ENCODE peak calls at places on chromosome 5, in seven cellular contexts. I is body of pancreas, P is tibial artery, H is HepG2, U is ovary, C is sigmoid colon, Y is fibroblast of lung. E is an unnamed sample.
A peak's percentile ranks its signal among the peaks of the same experiment; 100 is the strongest.

GRCh38 chr5:71475788-71476384 is 20.4 kb downstream of the BDP1 start:
- DNase-seq in I (no peak), P (no peak), H (peak; percentile 18), U (no peak), C (no peak), Y (peak; percentile 24), E (no peak)

GRCh38 chr5:80481019-80481893 is 6.6 kb upstream of the FAM151B start:
- DNase-seq in I (peak; percentile 43), P (no peak), H (peak; percentile 67), U (no peak), C (no peak), Y (peak; percentile 69), E (no peak)

GRCh38 chr5:56060276-56061110 is 65.7 kb upstream of the IL6ST start:
- DNase-seq in I (no peak), P (no peak), H (no peak), U (no peak), C (no peak), Y (no peak), E (no peak)

GRCh38 chr5:20556364-20556763 is 568.4 kb upstream of the CDH18 start:
- DNase-seq in I (no peak), P (no peak), H (no peak), U (no peak), C (no peak), Y (peak; percentile 51), E (no peak)

GRCh38 chr5:135667204-135667603 is 88.4 kb upstream of the CXCL14 start:
- DNase-seq in I (no peak), P (no peak), H (no peak), U (no peak), C (no peak), Y (no peak), E (no peak)

GRCh38 chr5:103744159-103744558 is 181.6 kb upstream of the NUDT12 start:
- DNase-seq in I (no peak), P (no peak), H (no peak), U (no peak), C (no peak), Y (peak; percentile 91), E (no peak)

GRCh38 chr5:137215780-137216179 is 283.3 kb downstream of the SPOCK1 start:
- DNase-seq in I (no peak), P (no peak), H (peak; percentile 82), U (no peak), C (no peak), Y (no peak), E (no peak)

GRCh38 chr5:23208959-23209431 is 298.4 kb upstream of the PRDM9 start:
- DNase-seq in I (peak; percentile 32), P (no peak), H (peak; percentile 39), U (no peak), C (no peak), Y (peak; percentile 79), E (no peak)

GRCh38 chr5:132083065-132083678 is 9.6 kb downstream of the CSF2 start:
- DNase-seq in I (no peak), P (no peak), H (no peak), U (no peak), C (peak; percentile 25), Y (no peak), E (no peak)

GRCh38 chr5:179143446-179143845 is 83.3 kb downstream of the ZNF354C start:
- DNase-seq in I (no peak), P (no peak), H (peak; percentile 32), U (no peak), C (no peak), Y (peak; percentile 41), E (no peak)

GRCh38 chr5:75050415-75050814 is 1.9 kb downstream of the GCNT4 start:
- DNase-seq in I (no peak), P (no peak), H (peak; percentile 30), U (no peak), C (no peak), Y (peak; percentile 21), E (no peak)

GRCh38 chr5:14153932-14154646 is 10.9 kb downstream of the TRIO start:
- DNase-seq in I (peak; percentile 47), P (peak; percentile 84), H (no peak), U (peak; percentile 61), C (peak; percentile 93), Y (peak; percentile 85), E (no peak)

GRCh38 chr5:59724482-59725392 is 168.8 kb downstream of the PDE4D start:
- DNase-seq in I (peak; percentile 36), P (no peak), H (peak; percentile 15), U (no peak), C (no peak), Y (peak; percentile 70), E (no peak)

GRCh38 chr5:151156732-151157402 is 712 bp downstream of the ANXA6 start:
- DNase-seq in I (no peak), P (no peak), H (no peak), U (peak; percentile 36), C (peak; percentile 77), Y (peak; percentile 28), E (no peak)

GRCh38 chr5:43010956-43011355 is 29.2 kb downstream of the ANXA2R start:
- DNase-seq in I (no peak), P (no peak), H (no peak), U (no peak), C (no peak), Y (peak; percentile 37), E (no peak)

GRCh38 chr5:158147227-158147626 is 288.3 kb upstream of the CLINT1 start:
- DNase-seq in I (no peak), P (no peak), H (no peak), U (no peak), C (no peak), Y (no peak), E (no peak)

GRCh38 chr5:5939724-5940370 is 438.5 kb downstream of the MED10 start:
- DNase-seq in I (no peak), P (no peak), H (no peak), U (no peak), C (no peak), Y (no peak), E (no peak)

GRCh38 chr5:10018670-10019069 is 231.0 kb downstream of the ATPSCKMT start:
- DNase-seq in I (no peak), P (no peak), H (no peak), U (no peak), C (no peak), Y (peak; percentile 91), E (no peak)

GRCh38 chr5:116037236-116037822 is 5.1 kb downstream of the ARL14EPL start:
- DNase-seq in I (no peak), P (no peak), H (no peak), U (no peak), C (no peak), Y (peak; percentile 28), E (no peak)

GRCh38 chr5:93622240-93622885 is 39.3 kb downstream of the NR2F1 start:
- DNase-seq in I (peak; percentile 38), P (no peak), H (peak; percentile 46), U (peak; percentile 45), C (no peak), Y (peak; percentile 78), E (no peak)

GRCh38 chr5:41435276-41435675 is 75.1 kb downstream of the PLCXD3 start:
- DNase-seq in I (peak; percentile 16), P (no peak), H (no peak), U (no peak), C (no peak), Y (no peak), E (no peak)

DNA sequence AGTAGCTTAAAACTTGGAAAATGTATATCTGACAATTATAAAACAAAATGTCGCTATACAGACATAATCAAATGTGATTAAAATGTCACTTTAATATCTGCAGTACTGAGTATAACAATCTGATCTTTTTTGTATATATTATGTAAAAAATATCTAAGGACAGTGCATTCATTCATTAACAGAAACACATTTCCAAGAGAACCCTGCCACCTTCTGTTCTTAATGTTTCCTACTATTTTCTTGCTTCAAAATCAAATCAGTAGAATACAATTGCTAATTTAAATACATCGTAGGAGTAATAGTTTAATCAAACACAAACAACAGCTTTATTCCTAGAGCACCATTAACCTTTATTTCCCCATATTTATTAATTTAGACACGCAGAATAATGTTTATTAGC is 142.6 kb upstream of the ST8SIA4 start:
- DNase-seq in I (no peak), P (no peak), H (no peak), U (no peak), C (no peak), Y (peak; percentile 43), E (no peak)
- TF ChIP-seq CTCF in I (no peak), P (no peak), H (no peak), U (no peak), C (no peak), Y (no peak), E (no peak)

DNA sequence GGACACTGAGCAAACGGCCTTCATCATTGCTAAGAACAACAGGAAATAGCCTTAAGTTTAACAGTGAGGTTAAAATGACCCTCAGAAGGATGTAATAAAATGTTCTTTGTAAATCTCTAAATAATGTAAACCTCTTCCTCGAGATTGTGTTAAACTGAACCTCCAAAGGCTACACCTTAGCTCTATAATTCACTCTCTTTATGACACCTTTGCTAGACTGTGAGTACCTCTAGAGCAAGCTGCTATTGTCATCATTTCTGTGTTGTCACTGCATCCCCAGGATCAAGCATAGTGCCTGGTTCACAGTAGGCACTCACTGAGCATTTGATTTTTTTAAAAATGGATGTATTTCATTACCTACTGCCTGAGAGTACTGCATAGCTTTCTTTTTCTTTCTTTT is 22.3 kb upstream of the LHFPL2 start:
- DNase-seq in I (no peak), P (no peak), H (no peak), U (no peak), C (no peak), Y (no peak), E (no peak)
- H3K27ac ChIP-seq in I (no peak overlapping the region), P (no peak overlapping the region), H (no peak overlapping the region), U (no peak overlapping the region), C (no peak overlapping the region), Y (no peak overlapping the region), E (no peak overlapping the region)

GRCh38 chr5:76314643-76315042 is 88.4 kb upstream of the IQGAP2 start:
- DNase-seq in I (no peak), P (no peak), H (peak; percentile 24), U (no peak), C (no peak), Y (no peak), E (no peak)
- H3K4me3 ChIP-seq in I (no peak overlapping the region), P (no peak overlapping the region), H (no peak overlapping the region), U (no peak overlapping the region), C (no peak overlapping the region), Y (no peak overlapping the region), E (no peak overlapping the region)

GRCh38 chr5:79002374-79002773 is 17.3 kb upstream of the ARSB start:
- DNase-seq in I (no peak), P (no peak), H (peak; percentile 67), U (no peak), C (no peak), Y (no peak), E (no peak)

GRCh38 chr5:79008362-79008761 is 23.3 kb upstream of the ARSB start:
- DNase-seq in I (no peak), P (no peak), H (no peak), U (no peak), C (no peak), Y (no peak), E (no peak)

GRCh38 chr5:79001471-79001870 is 16.4 kb upstream of the ARSB start:
- DNase-seq in I (no peak), P (no peak), H (no peak), U (no peak), C (no peak), Y (no peak), E (no peak)

GRCh38 chr5:79011219-79011836 is 26.2 kb upstream of the ARSB start:
- DNase-seq in I (no peak), P (no peak), H (no peak), U (no peak), C (no peak), Y (peak; percentile 70), E (no peak)

DNA sequence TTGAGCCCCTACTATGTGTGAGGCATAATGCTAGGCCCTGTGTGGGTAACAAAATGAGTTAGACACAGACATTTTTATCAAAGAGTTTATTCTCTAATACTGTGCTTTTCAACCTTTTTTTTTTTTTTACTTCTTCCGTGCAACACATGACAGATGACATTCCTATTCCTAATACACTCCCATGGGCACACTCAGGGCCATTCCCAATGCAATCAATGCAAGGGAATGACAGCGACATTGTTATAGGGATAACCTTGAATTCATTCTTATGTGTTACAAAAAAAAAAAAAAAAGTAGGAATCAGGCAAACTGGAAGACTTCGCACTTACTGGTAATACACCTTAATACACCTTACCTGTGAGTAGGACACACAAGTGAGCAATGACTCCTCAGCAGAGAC is 20.8 kb upstream of the ARSB start:
- DNase-seq in I (no peak), P (no peak), H (no peak), U (no peak), C (no peak), Y (no peak), E (no peak)
- TF ChIP-seq CTCF in I (no peak), P (no peak), H (no peak), U (no peak), C (no peak), Y (no peak), E (no peak)